ENCODE peak calls at places on chromosomes 7 and 10, in nine cellular contexts. One of them, this sample, is unnamed.

GRCh38 chr7:38630720-38631673 is at the start of gene AMPH:
- DNase-seq in pancreas: peak; percentile 38
- DNase-seq in CD4-positive, alpha-beta memory T cell: no peak
- DNase-seq in A549: peak; percentile 10
- DNase-seq in fibroblast of lung: peak; percentile 53
- DNase-seq in small intestine: no peak
- DNase-seq in HAP-1: peak; percentile 38
- DNase-seq in mucosa of descending colon: peak; percentile 38
- DNase-seq in cardiac muscle cell: peak; percentile 73
- DNase-seq in this sample: peak; percentile 88

GRCh38 chr10:68231916-68232315 is at the start of gene ATOH7:
- DNase-seq in pancreas: no peak
- DNase-seq in CD4-positive, alpha-beta memory T cell: no peak
- DNase-seq in A549: no peak
- DNase-seq in fibroblast of lung: no peak
- DNase-seq in small intestine: no peak
- DNase-seq in HAP-1: no peak
- DNase-seq in mucosa of descending colon: peak; percentile 25
- DNase-seq in cardiac muscle cell: no peak
- DNase-seq in this sample: no peak

GRCh38 chr7:141433698-141434097 is 117.5 kb upstream of the AGK start:
- DNase-seq in pancreas: no peak
- DNase-seq in CD4-positive, alpha-beta memory T cell: no peak
- DNase-seq in A549: no peak
- DNase-seq in fibroblast of lung: no peak
- DNase-seq in small intestine: no peak
- DNase-seq in HAP-1: no peak
- DNase-seq in mucosa of descending colon: no peak
- DNase-seq in cardiac muscle cell: no peak
- DNase-seq in this sample: no peak

GRCh38 chr7:25584557-25584956 is 356.3 kb upstream of the NPVF start:
- DNase-seq in pancreas: no peak
- DNase-seq in CD4-positive, alpha-beta memory T cell: no peak
- DNase-seq in A549: no peak
- DNase-seq in fibroblast of lung: no peak
- DNase-seq in small intestine: no peak
- DNase-seq in HAP-1: no peak
- DNase-seq in mucosa of descending colon: no peak
- DNase-seq in cardiac muscle cell: no peak
- DNase-seq in this sample: no peak

GRCh38 chr10:84012831-84013458 is 126.4 kb upstream of the GHITM start:
- DNase-seq in pancreas: no peak
- DNase-seq in CD4-positive, alpha-beta memory T cell: no peak
- DNase-seq in A549: no peak
- DNase-seq in fibroblast of lung: no peak
- DNase-seq in small intestine: no peak
- DNase-seq in HAP-1: no peak
- DNase-seq in mucosa of descending colon: no peak
- DNase-seq in cardiac muscle cell: no peak
- DNase-seq in this sample: no peak

GRCh38 chr10:660980-661890 is 28.2 kb downstream of the DIP2C start:
- DNase-seq in pancreas: no peak
- DNase-seq in CD4-positive, alpha-beta memory T cell: no peak
- DNase-seq in A549: no peak
- DNase-seq in fibroblast of lung: no peak
- DNase-seq in small intestine: peak; percentile 81
- DNase-seq in HAP-1: no peak
- DNase-seq in mucosa of descending colon: peak; percentile 75
- DNase-seq in cardiac muscle cell: no peak
- DNase-seq in this sample: no peak

GRCh38 chr7:65448824-65449504 is 75.3 kb downstream of the ZNF92 start:
- DNase-seq in pancreas: no peak
- DNase-seq in CD4-positive, alpha-beta memory T cell: no peak
- DNase-seq in A549: peak; percentile 1
- DNase-seq in fibroblast of lung: peak; percentile 15
- DNase-seq in small intestine: no peak
- DNase-seq in HAP-1: no peak
- DNase-seq in mucosa of descending colon: no peak
- DNase-seq in cardiac muscle cell: peak; percentile 50
- DNase-seq in this sample: no peak

GRCh38 chr7:43430412-43430811 is 152.5 kb upstream of the STK17A start:
- DNase-seq in pancreas: no peak
- DNase-seq in CD4-positive, alpha-beta memory T cell: no peak
- DNase-seq in A549: no peak
- DNase-seq in fibroblast of lung: peak; percentile 28
- DNase-seq in small intestine: no peak
- DNase-seq in HAP-1: no peak
- DNase-seq in mucosa of descending colon: no peak
- DNase-seq in cardiac muscle cell: no peak
- DNase-seq in this sample: no peak

GRCh38 chr10:130748409-130749057 is 563.0 kb downstream of the TCERG1L start:
- DNase-seq in pancreas: no peak
- DNase-seq in CD4-positive, alpha-beta memory T cell: no peak
- DNase-seq in A549: no peak
- DNase-seq in fibroblast of lung: no peak
- DNase-seq in small intestine: no peak
- DNase-seq in HAP-1: no peak
- DNase-seq in mucosa of descending colon: no peak
- DNase-seq in cardiac muscle cell: no peak
- DNase-seq in this sample: no peak

GRCh38 chr10:71395621-71396020 is 1.1 kb upstream of the CDH23 start:
- DNase-seq in pancreas: no peak
- DNase-seq in CD4-positive, alpha-beta memory T cell: no peak
- DNase-seq in A549: peak; percentile 16
- DNase-seq in fibroblast of lung: no peak
- DNase-seq in small intestine: no peak
- DNase-seq in HAP-1: no peak
- DNase-seq in mucosa of descending colon: no peak
- DNase-seq in cardiac muscle cell: no peak
- DNase-seq in this sample: no peak

GRCh38 chr7:39434012-39434411 is 132.2 kb upstream of the YAE1 start:
- DNase-seq in pancreas: no peak
- DNase-seq in CD4-positive, alpha-beta memory T cell: no peak
- DNase-seq in A549: no peak
- DNase-seq in fibroblast of lung: no peak
- DNase-seq in small intestine: no peak
- DNase-seq in HAP-1: no peak
- DNase-seq in mucosa of descending colon: no peak
- DNase-seq in cardiac muscle cell: no peak
- DNase-seq in this sample: no peak

GRCh38 chr10:30118590-30118989 is 59.2 kb upstream of the JCAD start:
- DNase-seq in pancreas: no peak
- DNase-seq in CD4-positive, alpha-beta memory T cell: no peak
- DNase-seq in A549: no peak
- DNase-seq in fibroblast of lung: no peak
- DNase-seq in small intestine: no peak
- DNase-seq in HAP-1: no peak
- DNase-seq in mucosa of descending colon: no peak
- DNase-seq in cardiac muscle cell: no peak
- DNase-seq in this sample: no peak

GRCh38 chr7:8131694-8132605 is 130.0 kb downstream of the ICA1 start:
- DNase-seq in pancreas: no peak
- DNase-seq in CD4-positive, alpha-beta memory T cell: peak; percentile 84
- DNase-seq in A549: no peak
- DNase-seq in fibroblast of lung: no peak
- DNase-seq in small intestine: peak; percentile 50
- DNase-seq in HAP-1: no peak
- DNase-seq in mucosa of descending colon: no peak
- DNase-seq in cardiac muscle cell: no peak
- DNase-seq in this sample: no peak

GRCh38 chr7:97126483-97127171 is 9.1 kb downstream of the SDHAF3 start:
- DNase-seq in pancreas: no peak
- DNase-seq in CD4-positive, alpha-beta memory T cell: no peak
- DNase-seq in A549: no peak
- DNase-seq in fibroblast of lung: no peak
- DNase-seq in small intestine: no peak
- DNase-seq in HAP-1: no peak
- DNase-seq in mucosa of descending colon: no peak
- DNase-seq in cardiac muscle cell: peak; percentile 25
- DNase-seq in this sample: no peak

GRCh38 chr7:67705850-67706249 is 709.2 kb downstream of the TYW1 start:
- DNase-seq in pancreas: no peak
- DNase-seq in CD4-positive, alpha-beta memory T cell: no peak
- DNase-seq in A549: no peak
- DNase-seq in fibroblast of lung: no peak
- DNase-seq in small intestine: no peak
- DNase-seq in HAP-1: no peak
- DNase-seq in mucosa of descending colon: no peak
- DNase-seq in cardiac muscle cell: no peak
- DNase-seq in this sample: no peak

GRCh38 chr7:43825391-43825808 is 43.9 kb downstream of the MRPS24 start:
- DNase-seq in pancreas: no peak
- DNase-seq in CD4-positive, alpha-beta memory T cell: no peak
- DNase-seq in A549: no peak
- DNase-seq in fibroblast of lung: no peak
- DNase-seq in small intestine: peak; percentile 29
- DNase-seq in HAP-1: no peak
- DNase-seq in mucosa of descending colon: no peak
- DNase-seq in cardiac muscle cell: no peak
- DNase-seq in this sample: no peak

GRCh38 chr10:118594392-118595063 is 920 bp downstream of the PRLHR start:
- DNase-seq in pancreas: peak; percentile 59
- DNase-seq in CD4-positive, alpha-beta memory T cell: peak; percentile 30
- DNase-seq in A549: peak; percentile 56
- DNase-seq in fibroblast of lung: peak; percentile 28
- DNase-seq in small intestine: no peak
- DNase-seq in HAP-1: peak; percentile 22
- DNase-seq in mucosa of descending colon: peak; percentile 40
- DNase-seq in cardiac muscle cell: peak; percentile 69
- DNase-seq in this sample: peak; percentile 78

DNA sequence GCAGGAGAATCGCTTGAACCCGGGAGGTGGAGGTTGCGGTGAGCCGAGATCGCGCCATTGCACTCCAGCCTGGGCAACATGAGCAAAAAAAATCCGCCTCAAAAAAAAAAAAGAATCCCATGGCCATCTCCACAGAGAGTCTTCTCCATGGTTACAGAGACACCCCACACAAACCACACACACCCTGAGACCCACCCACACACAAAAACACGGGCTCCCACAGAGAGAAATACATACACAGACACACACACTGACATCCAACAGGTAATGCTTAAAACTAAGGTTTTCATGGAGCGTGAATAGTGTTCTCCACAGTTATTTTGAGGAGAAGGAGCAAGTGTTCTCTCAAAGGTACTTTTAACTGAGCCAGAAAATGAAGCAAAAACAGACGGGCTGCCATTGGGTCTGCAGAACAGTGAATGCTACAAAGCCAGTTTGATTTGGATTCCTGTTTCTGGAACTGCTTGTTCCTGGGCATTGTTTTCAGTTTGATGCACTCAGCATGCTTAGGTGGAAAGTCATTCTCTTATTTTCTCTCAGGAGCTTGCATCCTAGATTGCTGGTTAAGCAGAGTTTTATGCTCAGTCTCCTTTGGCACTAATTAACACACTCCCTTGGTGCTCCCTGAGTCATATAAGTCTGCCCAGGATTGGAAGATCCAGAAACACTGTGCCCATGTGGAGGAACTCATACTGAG is 15.4 kb downstream of the AHCYL2 start:
- DNase-seq in pancreas: no peak
- DNase-seq in CD4-positive, alpha-beta memory T cell: no peak
- DNase-seq in A549: no peak
- DNase-seq in fibroblast of lung: no peak
- DNase-seq in small intestine: no peak
- DNase-seq in HAP-1: no peak
- DNase-seq in mucosa of descending colon: no peak
- DNase-seq in cardiac muscle cell: no peak
- DNase-seq in this sample: no peak
- H3K4me3 ChIP-seq in pancreas: no peak overlapping the region
- H3K4me3 ChIP-seq in CD4-positive, alpha-beta memory T cell: no peak overlapping the region
- H3K4me3 ChIP-seq in A549: no peak overlapping the region
- H3K4me3 ChIP-seq in fibroblast of lung: no peak overlapping the region
- H3K4me3 ChIP-seq in small intestine: no peak overlapping the region
- H3K4me3 ChIP-seq in HAP-1: no peak overlapping the region
- H3K4me3 ChIP-seq in mucosa of descending colon: no peak overlapping the region
- H3K4me3 ChIP-seq in cardiac muscle cell: no peak overlapping the region
- H3K4me3 ChIP-seq in this sample: no peak overlapping the region

GRCh38 chr10:132386419-132386831 is 10.6 kb upstream of the PWWP2B start:
- DNase-seq in pancreas: no peak
- DNase-seq in CD4-positive, alpha-beta memory T cell: no peak
- DNase-seq in A549: no peak
- DNase-seq in fibroblast of lung: no peak
- DNase-seq in small intestine: no peak
- DNase-seq in HAP-1: no peak
- DNase-seq in mucosa of descending colon: peak; percentile 31
- DNase-seq in cardiac muscle cell: no peak
- DNase-seq in this sample: no peak
- H3K4me1 ChIP-seq in pancreas: peaks cover 10% of the 10 kb centered on the region
- H3K4me1 ChIP-seq in CD4-positive, alpha-beta memory T cell: peaks cover 10% of the 10 kb centered on the region
- H3K4me1 ChIP-seq in A549: peaks cover 19% of the 10 kb centered on the region
- H3K4me1 ChIP-seq in fibroblast of lung: no peaks in the 10 kb centered on the region
- H3K4me1 ChIP-seq in small intestine: no peaks in the 10 kb centered on the region
- H3K4me1 ChIP-seq in HAP-1: no peaks in the 10 kb centered on the region
- H3K4me1 ChIP-seq in mucosa of descending colon: peaks cover 10% of the 10 kb centered on the region
- H3K4me1 ChIP-seq in cardiac muscle cell: peaks cover 23% of the 10 kb centered on the region
- H3K4me1 ChIP-seq in this sample: no peaks in the 10 kb centered on the region

GRCh38 chr10:5892007-5892406 is 2.0 kb downstream of the FBH1 start:
- DNase-seq in pancreas: no peak
- DNase-seq in CD4-positive, alpha-beta memory T cell: no peak
- DNase-seq in A549: no peak
- DNase-seq in fibroblast of lung: no peak
- DNase-seq in small intestine: no peak
- DNase-seq in HAP-1: no peak
- DNase-seq in mucosa of descending colon: no peak
- DNase-seq in cardiac muscle cell: peak; percentile 66
- DNase-seq in this sample: no peak

GRCh38 chr10:5894873-5895272 is 4.8 kb downstream of the FBH1 start:
- DNase-seq in pancreas: no peak
- DNase-seq in CD4-positive, alpha-beta memory T cell: no peak
- DNase-seq in A549: no peak
- DNase-seq in fibroblast of lung: no peak
- DNase-seq in small intestine: no peak
- DNase-seq in HAP-1: no peak
- DNase-seq in mucosa of descending colon: no peak
- DNase-seq in cardiac muscle cell: no peak
- DNase-seq in this sample: peak; percentile 72

GRCh38 chr10:5895365-5895764 is 5.3 kb downstream of the FBH1 start:
- DNase-seq in pancreas: no peak
- DNase-seq in CD4-positive, alpha-beta memory T cell: no peak
- DNase-seq in A549: no peak
- DNase-seq in fibroblast of lung: no peak
- DNase-seq in small intestine: no peak
- DNase-seq in HAP-1: no peak
- DNase-seq in mucosa of descending colon: no peak
- DNase-seq in cardiac muscle cell: no peak
- DNase-seq in this sample: no peak

GRCh38 chr10:5894458-5894857 is 4.4 kb downstream of the FBH1 start:
- DNase-seq in pancreas: no peak
- DNase-seq in CD4-positive, alpha-beta memory T cell: no peak
- DNase-seq in A549: no peak
- DNase-seq in fibroblast of lung: no peak
- DNase-seq in small intestine: no peak
- DNase-seq in HAP-1: no peak
- DNase-seq in mucosa of descending colon: no peak
- DNase-seq in cardiac muscle cell: no peak
- DNase-seq in this sample: no peak

GRCh38 chr10:5893321-5893720 is 3.3 kb downstream of the FBH1 start:
- DNase-seq in pancreas: no peak
- DNase-seq in CD4-positive, alpha-beta memory T cell: no peak
- DNase-seq in A549: no peak
- DNase-seq in fibroblast of lung: no peak
- DNase-seq in small intestine: no peak
- DNase-seq in HAP-1: no peak
- DNase-seq in mucosa of descending colon: no peak
- DNase-seq in cardiac muscle cell: no peak
- DNase-seq in this sample: no peak
- H3K4me3 ChIP-seq in pancreas: no peak overlapping the region
- H3K4me3 ChIP-seq in CD4-positive, alpha-beta memory T cell: no peak overlapping the region
- H3K4me3 ChIP-seq in A549: no peak overlapping the region
- H3K4me3 ChIP-seq in fibroblast of lung: no peak overlapping the region
- H3K4me3 ChIP-seq in small intestine: no peak overlapping the region
- H3K4me3 ChIP-seq in HAP-1: no peak overlapping the region
- H3K4me3 ChIP-seq in mucosa of descending colon: no peak overlapping the region
- H3K4me3 ChIP-seq in cardiac muscle cell: peak overlapping the region; percentile 7
- H3K4me3 ChIP-seq in this sample: no peak overlapping the region

GRCh38 chr10:95431900-95432342 is 129.2 kb downstream of the SORBS1 start:
- DNase-seq in pancreas: peak; percentile 34
- DNase-seq in CD4-positive, alpha-beta memory T cell: no peak
- DNase-seq in A549: no peak
- DNase-seq in fibroblast of lung: no peak
- DNase-seq in small intestine: no peak
- DNase-seq in HAP-1: no peak
- DNase-seq in mucosa of descending colon: no peak
- DNase-seq in cardiac muscle cell: no peak
- DNase-seq in this sample: no peak
- H3K4me1 ChIP-seq in pancreas: no peaks in the 10 kb centered on the region
- H3K4me1 ChIP-seq in CD4-positive, alpha-beta memory T cell: no peaks in the 10 kb centered on the region
- H3K4me1 ChIP-seq in A549: no peaks in the 10 kb centered on the region
- H3K4me1 ChIP-seq in fibroblast of lung: no peaks in the 10 kb centered on the region
- H3K4me1 ChIP-seq in small intestine: no peaks in the 10 kb centered on the region
- H3K4me1 ChIP-seq in HAP-1: no peaks in the 10 kb centered on the region
- H3K4me1 ChIP-seq in mucosa of descending colon: peaks cover 11% of the 10 kb centered on the region
- H3K4me1 ChIP-seq in cardiac muscle cell: no peaks in the 10 kb centered on the region
- H3K4me1 ChIP-seq in this sample: peaks cover 30% of the 10 kb centered on the region